ENCODE peak calls at places on chromosomes 4 and X, in seven cellular contexts. I, X, Z, N, D, L and R are unnamed samples. For H3K36me3, the result is how much of the 10 kb centered on the place peaks cover.

GRCh38 chr4:43394976-43395375 is 502.5 kb downstream of the GRXCR1 start:
- DNase-seq in X (peak), I (no peak), L (no peak), N (no peak), D (no peak), Z (no peak), R (no peak)

GRCh38 chr4:21512351-21512750 is 436.2 kb downstream of the KCNIP4 start:
- DNase-seq in I (no peak), Z (no peak), D (no peak), X (peak), L (no peak), N (no peak), R (no peak)

GRCh38 chr4:183906486-183906735 is 1.3 kb downstream of the STOX2 start:
- DNase-seq in Z (no peak), X (no peak), L (no peak), D (no peak), N (no peak), I (no peak), R (no peak)

GRCh38 chrX:53262918-53263394 is 18.4 kb downstream of the IQSEC2 start:
- DNase-seq in X (peak), Z (no peak), L (no peak), D (no peak), N (no peak), I (no peak), R (peak)

GRCh38 chr4:13523591-13524503 is 20.5 kb downstream of the NKX3-2 start:
- DNase-seq in Z (no peak), X (no peak), I (no peak), L (no peak), N (no peak), D (no peak), R (no peak)

GRCh38 chr4:184450045-184450444 is 24.3 kb downstream of the IRF2 start:
- DNase-seq in N (no peak), I (no peak), D (no peak), X (peak), Z (no peak), L (no peak), R (no peak)

GRCh38 chrX:387729-388128 is 1.0 kb upstream of the PPP2R3B start:
- DNase-seq in X (no peak), I (no peak), L (no peak), D (no peak), Z (no peak), N (no peak), R (no peak)

GRCh38 chr4:7978489-7978888 is 38.8 kb upstream of the AFAP1 start:
- DNase-seq in I (no peak), N (no peak), D (no peak), X (peak), L (no peak), Z (no peak), R (peak)

GRCh38 chr4:79492148-79492547 is 84.1 kb upstream of the GK2 start:
- DNase-seq in I (no peak), D (no peak), N (no peak), X (peak), L (no peak), Z (no peak), R (no peak)

GRCh38 chr4:150402968-150403367 is 179.0 kb upstream of the MAB21L2 start:
- DNase-seq in X (no peak), D (peak), N (peak), L (no peak), Z (no peak), I (no peak), R (peak)

GRCh38 chr4:137200322-137200721 is 332.0 kb downstream of the PCDH18 start:
- DNase-seq in X (peak), N (no peak), L (no peak), Z (no peak), I (no peak), D (no peak), R (no peak)

GRCh38 chr4:73589261-73589847 is 30.9 kb downstream of the RASSF6 start:
- DNase-seq in L (no peak), I (no peak), N (no peak), Z (no peak), X (peak), D (no peak), R (no peak)

GRCh38 chrX:39050427-39050826 is 249.2 kb downstream of the MID1IP1 start:
- DNase-seq in D (peak), L (no peak), N (no peak), X (no peak), Z (no peak), I (no peak), R (no peak)

GRCh38 chr4:54840992-54841768 is 183.4 kb downstream of the KIT start:
- DNase-seq in D (no peak), I (no peak), L (no peak), Z (no peak), N (no peak), X (peak), R (no peak)

GRCh38 chr4:181971973-181972372 is 271.2 kb upstream of the TENM3 start:
- DNase-seq in L (no peak), Z (no peak), N (no peak), X (peak), I (peak), D (no peak), R (no peak)
- H3K27ac ChIP-seq in L (no peak), Z (no peak), N (no peak), X (no peak), I (no peak), D (no peak), R (no peak)

GRCh38 chrX:65718538-65718937 is 51.1 kb downstream of the MSN start:
- DNase-seq in L (no peak), Z (no peak), X (no peak), N (peak), D (no peak), I (no peak), R (no peak)
- H3K36me3 ChIP-seq in L (under half), Z (under half), X (under half), N (under half), D (under half), I (under half), R (under half)

GRCh38 chrX:131735127-131735526 is 191.3 kb downstream of the OR13H1 start:
- DNase-seq in I (no peak), L (no peak), D (no peak), Z (no peak), X (no peak), N (no peak), R (no peak)
- H3K4me3 ChIP-seq in I (no peak), L (peak), D (no peak), Z (no peak), X (no peak), N (no peak), R (no peak)

GRCh38 chr4:168126952-168127351 is 34.6 kb downstream of the ANXA10 start:
- DNase-seq in X (no peak), I (no peak), D (no peak), L (no peak), Z (no peak), N (no peak), R (no peak)

GRCh38 chr4:168128601-168129000 is 36.3 kb downstream of the ANXA10 start:
- DNase-seq in N (no peak), Z (no peak), X (no peak), I (no peak), D (peak), L (no peak), R (no peak)

GRCh38 chr4:168119870-168120269 is 27.5 kb downstream of the ANXA10 start:
- DNase-seq in N (no peak), X (peak), D (no peak), Z (no peak), L (no peak), I (no peak), R (no peak)

GRCh38 chr4:168119100-168119499 is 26.8 kb downstream of the ANXA10 start:
- DNase-seq in I (no peak), X (no peak), Z (no peak), L (no peak), D (no peak), N (no peak), R (no peak)

DNA sequence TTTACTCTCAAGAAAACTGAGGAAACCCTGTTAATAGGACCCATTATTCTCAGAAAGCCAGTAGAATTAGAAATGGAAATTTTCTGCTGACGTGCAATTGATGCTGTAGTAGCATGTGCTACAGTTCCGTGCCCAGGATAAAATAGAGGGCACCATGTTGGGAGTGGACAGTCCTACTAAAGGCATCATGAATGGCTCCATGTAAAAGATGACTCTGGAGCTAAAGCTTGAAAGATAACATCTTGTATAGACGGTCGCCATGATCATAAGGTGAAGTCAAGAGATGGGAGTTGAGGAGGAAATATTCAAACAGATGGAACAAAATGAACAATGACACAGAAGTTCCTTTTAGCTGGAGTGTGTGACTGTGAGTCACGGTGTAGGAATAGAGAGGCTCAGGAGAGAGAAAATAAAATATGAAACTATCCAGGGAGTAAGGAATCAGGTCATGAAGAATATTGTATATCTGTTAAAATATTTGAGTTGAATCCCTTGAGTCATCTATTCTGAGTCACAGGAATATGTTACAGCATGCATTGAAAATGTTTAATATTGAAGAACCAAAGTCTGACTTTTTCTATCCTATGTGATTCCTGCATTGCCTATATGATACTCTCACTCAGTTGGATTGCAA is 31.8 kb downstream of the ANXA10 start:
- DNase-seq in X (no peak), D (no peak), I (no peak), L (no peak), N (no peak), Z (no peak), R (no peak)
- H3K27ac ChIP-seq in X (no peak), D (no peak), I (no peak), L (no peak), N (no peak), Z (no peak), R (no peak)

GRCh38 chr4:121674696-121675095 is 22.1 kb downstream of the ANXA5 start:
- DNase-seq in L (no peak), X (no peak), N (no peak), D (no peak), Z (no peak), I (no peak), R (no peak)
- H3K36me3 ChIP-seq in L (half or more), X (under half), N (half or more), D (half or more), Z (under half), I (under half), R (half or more)

DNA sequence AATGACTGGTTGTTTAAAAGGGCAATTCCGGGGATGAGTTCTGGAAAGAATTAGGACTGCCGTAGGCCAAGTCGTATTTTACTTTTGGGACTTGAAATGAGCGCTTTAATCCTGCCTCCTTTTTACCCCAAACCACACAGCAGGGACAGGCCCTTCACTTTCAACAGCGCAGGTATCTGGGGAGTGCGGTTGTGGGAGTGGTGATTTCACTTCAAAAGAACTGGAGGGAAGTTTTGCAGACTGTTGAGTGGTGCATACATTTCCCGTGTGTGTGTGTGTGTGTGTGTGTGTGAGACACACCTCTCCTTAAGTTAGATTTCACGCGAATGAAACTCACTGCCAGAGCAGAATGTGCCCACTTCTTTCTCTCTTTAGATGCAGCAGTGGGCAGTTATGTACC is 2.8 kb downstream of the NHS start:
- DNase-seq in D (no peak), L (no peak), X (no peak), Z (no peak), N (no peak), I (no peak), R (no peak)
- H3K4me3 ChIP-seq in D (no peak), L (peak), X (peak), Z (peak), N (no peak), I (peak), R (peak)

GRCh38 chr4:176794151-176794550 is 1.4 kb upstream of the VEGFC start:
- DNase-seq in I (no peak), Z (no peak), D (no peak), X (peak), N (no peak), L (no peak), R (no peak)
- H3K27ac ChIP-seq in I (no peak), Z (no peak), D (no peak), X (no peak), N (no peak), L (no peak), R (no peak)

GRCh38 chrX:123425471-123425870 is 241.4 kb downstream of the GRIA3 start:
- DNase-seq in Z (no peak), X (no peak), N (no peak), L (no peak), D (no peak), I (no peak), R (no peak)

GRCh38 chrX:123422875-123423274 is 238.8 kb downstream of the GRIA3 start:
- DNase-seq in L (no peak), N (peak), X (peak), Z (no peak), I (no peak), D (no peak), R (peak)

GRCh38 chrX:123425904-123426303 is 241.8 kb downstream of the GRIA3 start:
- DNase-seq in D (no peak), N (no peak), L (no peak), I (peak), X (peak), Z (peak), R (no peak)

DNA sequence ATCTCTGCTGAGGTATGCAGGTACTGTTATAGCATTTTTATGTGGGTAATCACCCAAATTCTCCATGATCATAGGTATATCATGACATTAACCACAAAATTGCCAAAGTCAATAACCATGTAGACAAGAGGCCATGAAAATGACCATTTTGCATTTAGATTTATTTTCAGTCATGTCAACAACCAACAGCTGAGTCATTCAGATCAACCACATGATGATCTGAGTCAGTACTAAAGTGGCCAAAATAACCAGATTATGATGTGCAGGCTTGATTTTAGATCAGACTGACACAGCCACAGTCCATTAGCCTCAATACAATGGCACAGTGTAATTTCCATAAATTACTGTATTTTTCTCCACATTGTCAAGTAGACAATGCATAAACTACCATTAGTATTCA is 240.5 kb downstream of the GRIA3 start:
- DNase-seq in X (peak), I (no peak), Z (no peak), D (no peak), L (no peak), N (no peak), R (no peak)
- H3K36me3 ChIP-seq in X (under half), I (under half), Z (under half), D (under half), L (under half), N (under half), R (under half)

GRCh38 chr4:88759039-88759631 is 61.5 kb upstream of the NAP1L5 start:
- DNase-seq in L (no peak), D (no peak), N (no peak), I (no peak), X (peak), Z (no peak), R (no peak)
- H3K4me3 ChIP-seq in L (peak), D (no peak), N (peak), I (no peak), X (no peak), Z (no peak), R (no peak)

GRCh38 chrX:155028192-155028591 is 1.5 kb downstream of the FUNDC2 start:
- DNase-seq in I (no peak), Z (no peak), L (no peak), N (no peak), X (no peak), D (no peak), R (no peak)
- H3K27ac ChIP-seq in I (peak), Z (peak), L (peak), N (peak), X (peak), D (peak), R (peak)